ENCODE peak calls at places on chromosomes 13 and 19, in ten cellular contexts. X is cardiac fibroblast; G is myocyte; O is MV-4-11; Y is hippocampal formation; M is psoas muscle; B is activated CD4-positive, alpha-beta T cell treated with anti-CD3 and anti-CD28 coated beads for 1 hour; J is stromal cell of bone marrow; K is Peyer's patch; W is nephron progenitor cell. C is an unnamed sample.

GRCh38 chr19:50431343-50432220 is 1.1 kb upstream of the MYBPC2 start:
- DNase-seq in X (peak; percentile 72), G (peak; percentile 82), O (peak; percentile 76), Y (peak; percentile 70), M (peak; percentile 79), B (peak; percentile 86), J (peak; percentile 27), K (peak; percentile 92), W (peak; percentile 94), C (peak; percentile 89)

GRCh38 chr13:20489185-20489820 is 36.4 kb downstream of the CRYL1 start:
- DNase-seq in X (peak; percentile 46), G (peak; percentile 71), O (no peak), Y (no peak), M (no peak), B (peak; percentile 26), J (no peak), K (no peak), W (no peak), C (peak; percentile 49)

GRCh38 chr13:94329277-94329676 is 150.2 kb downstream of the DCT start:
- DNase-seq in X (peak; percentile 76), G (peak; percentile 69), O (no peak), Y (no peak), M (no peak), B (no peak), J (peak; percentile 30), K (no peak), W (no peak), C (no peak)

GRCh38 chr13:78997902-78998654 is 339.1 kb upstream of the OBI1 start:
- DNase-seq in X (no peak), G (no peak), O (peak; percentile 68), Y (no peak), M (no peak), B (no peak), J (no peak), K (no peak), W (no peak), C (no peak)

GRCh38 chr13:109154146-109154545 is 524.7 kb downstream of the MYO16 start:
- DNase-seq in X (no peak), G (no peak), O (no peak), Y (no peak), M (no peak), B (no peak), J (no peak), K (no peak), W (no peak), C (no peak)

GRCh38 chr13:24063281-24063851 is 97.2 kb upstream of the SPATA13 start:
- DNase-seq in X (peak; percentile 63), G (no peak), O (no peak), Y (no peak), M (no peak), B (no peak), J (no peak), K (no peak), W (no peak), C (no peak)

GRCh38 chr19:8302357-8302691 is 5.8 kb downstream of the CD320 start:
- DNase-seq in X (no peak), G (peak; percentile 78), O (no peak), Y (no peak), M (peak; percentile 50), B (peak; percentile 3), J (no peak), K (no peak), W (no peak), C (peak; percentile 27)

GRCh38 chr19:47421244-47421786 is 2.0 kb upstream of the MEIS3 start:
- DNase-seq in X (no peak), G (no peak), O (no peak), Y (no peak), M (no peak), B (no peak), J (no peak), K (no peak), W (no peak), C (no peak)

GRCh38 chr13:26500618-26501320 is 56.7 kb upstream of the WASF3 start:
- DNase-seq in X (no peak), G (no peak), O (no peak), Y (no peak), M (no peak), B (no peak), J (no peak), K (no peak), W (no peak), C (no peak)

GRCh38 chr13:34357435-34358232 is 539.7 kb downstream of the RFC3 start:
- DNase-seq in X (peak; percentile 67), G (peak; percentile 60), O (peak; percentile 7), Y (no peak), M (no peak), B (no peak), J (peak; percentile 50), K (no peak), W (no peak), C (no peak)

GRCh38 chr19:3605770-3606169 is 905 bp downstream of the TBXA2R start:
- DNase-seq in X (no peak), G (no peak), O (no peak), Y (no peak), M (no peak), B (no peak), J (no peak), K (no peak), W (no peak), C (no peak)

GRCh38 chr19:16342002-16342715 is 17.5 kb downstream of the KLF2 start:
- DNase-seq in X (peak; percentile 51), G (peak; percentile 96), O (peak; percentile 62), Y (peak; percentile 51), M (peak; percentile 37), B (no peak), J (no peak), K (no peak), W (no peak), C (no peak)

GRCh38 chr19:49475995-49476880 is 2.2 kb downstream of the FLT3LG start:
- DNase-seq in X (peak; percentile 52), G (no peak), O (no peak), Y (no peak), M (peak; percentile 60), B (peak; percentile 52), J (no peak), K (peak; percentile 53), W (peak; percentile 86), C (no peak)

GRCh38 chr13:23159205-23159586 is 21.6 kb upstream of the SGCG start:
- DNase-seq in X (peak; percentile 16), G (peak; percentile 46), O (peak; percentile 25), Y (no peak), M (peak; percentile 47), B (no peak), J (peak; percentile 9), K (no peak), W (peak; percentile 74), C (no peak)

GRCh38 chr19:16111909-16112752 is 442 bp downstream of the RAB8A start:
- DNase-seq in X (no peak), G (no peak), O (no peak), Y (no peak), M (no peak), B (no peak), J (no peak), K (no peak), W (no peak), C (no peak)

GRCh38 chr19:55525289-55526101 is 11.4 kb downstream of the SBK2 start:
- DNase-seq in X (no peak), G (peak; percentile 42), O (no peak), Y (no peak), M (no peak), B (no peak), J (no peak), K (no peak), W (no peak), C (no peak)

GRCh38 chr19:37977992-37978391 is 71.0 kb downstream of the SIPA1L3 start:
- DNase-seq in X (peak; percentile 50), G (no peak), O (no peak), Y (peak; percentile 18), M (no peak), B (no peak), J (no peak), K (no peak), W (no peak), C (no peak)

GRCh38 chr13:48505597-48506091 is 27.2 kb downstream of the RCBTB2 start:
- DNase-seq in X (no peak), G (peak; percentile 96), O (peak; percentile 84), Y (no peak), M (no peak), B (peak; percentile 24), J (peak; percentile 64), K (no peak), W (no peak), C (no peak)

GRCh38 chr19:45640849-45641273 is 1.7 kb upstream of the EML2 start:
- DNase-seq in X (no peak), G (no peak), O (no peak), Y (no peak), M (no peak), B (no peak), J (no peak), K (peak; percentile 63), W (peak; percentile 56), C (peak; percentile 50)

GRCh38 chr13:22189176-22190048 is 518.5 kb downstream of the FGF9 start:
- DNase-seq in X (no peak), G (no peak), O (no peak), Y (no peak), M (no peak), B (no peak), J (no peak), K (no peak), W (no peak), C (no peak)

GRCh38 chr19:1395194-1396018 is 5.9 kb downstream of the GAMT start:
- DNase-seq in X (no peak), G (peak; percentile 41), O (no peak), Y (no peak), M (no peak), B (no peak), J (no peak), K (no peak), W (no peak), C (peak; percentile 86)

GRCh38 chr19:55593096-55593772 is 6.1 kb downstream of the FIZ1 start:
- DNase-seq in X (no peak), G (no peak), O (no peak), Y (no peak), M (no peak), B (no peak), J (no peak), K (no peak), W (no peak), C (no peak)

GRCh38 chr13:99386911-99387788 is 80.0 kb upstream of the GPR183 start:
- DNase-seq in X (peak; percentile 10), G (peak; percentile 75), O (peak; percentile 43), Y (no peak), M (peak; percentile 46), B (peak; percentile 75), J (no peak), K (peak; percentile 79), W (peak; percentile 54), C (peak; percentile 46)

GRCh38 chr19:19134687-19135158 is 3.6 kb downstream of the TMEM161A start:
- DNase-seq in X (no peak), G (peak; percentile 81), O (peak; percentile 48), Y (no peak), M (peak; percentile 86), B (no peak), J (no peak), K (no peak), W (peak; percentile 54), C (peak; percentile 55)

GRCh38 chr19:56595548-56595899 is 422 bp downstream of the ZNF71 start:
- DNase-seq in X (no peak), G (no peak), O (no peak), Y (no peak), M (no peak), B (no peak), J (no peak), K (no peak), W (no peak), C (no peak)

GRCh38 chr13:58855283-58855682 is 1223.7 kb downstream of the PCDH17 start:
- DNase-seq in X (no peak), G (no peak), O (no peak), Y (no peak), M (no peak), B (no peak), J (no peak), K (no peak), W (no peak), C (no peak)

GRCh38 chr19:16249826-16250434 is 52.2 kb downstream of the AP1M1 start:
- DNase-seq in X (peak; percentile 43), G (no peak), O (no peak), Y (no peak), M (no peak), B (no peak), J (no peak), K (no peak), W (no peak), C (no peak)

GRCh38 chr13:26910754-26911465 is 150.3 kb upstream of the GPR12 start:
- DNase-seq in X (no peak), G (no peak), O (no peak), Y (no peak), M (no peak), B (no peak), J (no peak), K (no peak), W (no peak), C (no peak)